ENCODE peak calls at places on chromosomes 12 and 14, in eight cellular contexts. F is coronary artery; E is dorsolateral prefrontal cortex; J is cardiac fibroblast; O is Calu3; W is body of pancreas; R is CD8-positive, alpha-beta T cell; U is activated CD8-positive, alpha-beta T cell treated with anti-CD3 and anti-CD28 coated beads for 36 hours. I is an unnamed sample.

GRCh38 chr14:78921856-78922255 is 751.7 kb downstream of the NRXN3 start:
- DNase-seq in R (no peak), W (no peak), J (peak; percentile 33), E (no peak), F (no peak), U (no peak), O (no peak), I (no peak)

GRCh38 chr14:23009939-23010718 is at the start of gene C14orf93:
- DNase-seq in W (peak; percentile 90), O (peak; percentile 87), U (peak; percentile 89), F (peak; percentile 85), J (peak; percentile 72), E (peak; percentile 59), R (peak; percentile 85), I (peak; percentile 92)

GRCh38 chr14:23177181-23177580 is 6.3 kb downstream of the SLC7A8 start:
- DNase-seq in E (no peak), J (no peak), F (no peak), R (no peak), W (peak; percentile 63), U (no peak), O (no peak), I (no peak)

GRCh38 chr12:52615208-52615868 is 3.0 kb downstream of the KRT73 start:
- DNase-seq in W (no peak), F (no peak), J (no peak), U (peak; percentile 54), R (peak; percentile 61), E (no peak), O (no peak), I (no peak)

GRCh38 chr12:92628476-92628875 is 74.3 kb upstream of the PLEKHG7 start:
- DNase-seq in U (no peak), J (no peak), R (no peak), E (no peak), W (no peak), O (no peak), F (no peak), I (no peak)

GRCh38 chr12:82412246-82412645 is 53.9 kb downstream of the METTL25 start:
- DNase-seq in F (no peak), J (no peak), W (no peak), U (no peak), E (no peak), R (no peak), O (peak; percentile 41), I (no peak)

GRCh38 chr12:15186593-15186992 is 34.6 kb downstream of the RERG start:
- DNase-seq in O (no peak), F (no peak), W (no peak), J (no peak), U (no peak), E (no peak), R (no peak), I (no peak)

GRCh38 chr14:72618424-72618823 is 275.5 kb downstream of the DPF3 start:
- DNase-seq in U (no peak), O (no peak), R (peak; percentile 27), J (no peak), E (no peak), F (peak; percentile 56), W (no peak), I (no peak)

GRCh38 chr12:16112626-16113560 is 164.6 kb downstream of the SLC15A5 start:
- DNase-seq in O (no peak), U (no peak), F (no peak), E (no peak), J (peak; percentile 13), W (no peak), R (no peak), I (no peak)

GRCh38 chr14:54489731-54490447 is 1.1 kb upstream of the GMFB start:
- DNase-seq in O (no peak), R (no peak), U (no peak), W (no peak), J (no peak), E (no peak), F (no peak), I (no peak)

GRCh38 chr12:98719515-98720504 is 74.7 kb downstream of the APAF1 start:
- DNase-seq in F (no peak), W (no peak), R (no peak), O (no peak), U (no peak), J (no peak), E (no peak), I (peak; percentile 30)

GRCh38 chr14:72880164-72880563 is 13.7 kb downstream of the DPF3 start:
- DNase-seq in F (no peak), E (no peak), R (no peak), J (no peak), W (no peak), U (no peak), O (no peak), I (no peak)

GRCh38 chr12:67048371-67048770 is 220.8 kb upstream of the CAND1 start:
- DNase-seq in W (no peak), U (no peak), O (no peak), R (no peak), F (no peak), J (no peak), E (no peak), I (no peak)

GRCh38 chr14:59688224-59689170 is 111.9 kb upstream of the CCDC175 start:
- DNase-seq in J (peak; percentile 66), R (no peak), F (no peak), U (peak; percentile 63), O (peak; percentile 53), E (no peak), W (peak; percentile 31), I (peak; percentile 34)

GRCh38 chr12:7907009-7907408 is 29.0 kb downstream of the SLC2A3 start:
- DNase-seq in O (peak; percentile 78), W (peak; percentile 87), J (peak; percentile 44), U (peak; percentile 64), R (no peak), E (no peak), F (no peak), I (peak; percentile 21)

GRCh38 chr12:76346798-76347420 is 1.3 kb downstream of the BBS10 start:
- DNase-seq in R (no peak), W (no peak), F (no peak), E (no peak), O (peak; percentile 33), U (peak; percentile 26), J (peak; percentile 86), I (peak; percentile 32)
- TF ChIP-seq CTCF in R (no peak), W (no peak), F (no peak), E (peak; percentile 65), O (peak; percentile 23), U (peak; percentile 13), J (peak; percentile 32), I (peak; percentile 54)

DNA sequence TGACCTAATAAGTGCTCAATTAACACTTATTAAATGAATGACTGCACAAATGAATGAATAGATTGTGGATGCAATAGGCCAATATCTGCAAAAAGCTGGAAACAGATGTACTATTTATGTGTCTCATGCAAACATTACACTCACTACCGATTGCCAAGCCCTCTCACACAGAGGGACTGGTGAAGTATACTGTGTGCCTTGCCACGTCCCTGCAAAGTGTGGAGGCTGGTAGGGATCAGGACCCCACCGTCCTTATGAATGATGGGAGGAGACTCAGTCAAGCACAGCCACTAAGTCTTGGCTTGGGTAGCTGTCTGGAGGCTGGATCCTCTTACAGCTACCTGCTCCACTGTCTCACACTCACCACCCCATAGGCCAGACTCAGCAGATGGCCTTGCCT is 3.9 kb upstream of the TUNAR start:
- DNase-seq in J (no peak), E (no peak), O (no peak), F (no peak), U (no peak), R (no peak), W (no peak), I (no peak)
- TF ChIP-seq CTCF in J (no peak), E (no peak), O (no peak), F (no peak), U (no peak), R (no peak), W (no peak), I (no peak)

GRCh38 chr14:64040044-64040443 is 187.2 kb downstream of the SYNE2 start:
- DNase-seq in O (no peak), W (no peak), E (no peak), R (no peak), U (no peak), J (no peak), F (no peak), I (no peak)
- TF ChIP-seq CTCF in O (no peak), W (no peak), E (peak; percentile 35), R (no peak), U (no peak), J (peak; percentile 29), F (no peak), I (no peak)

GRCh38 chr14:104731249-104731924 is 7.4 kb downstream of the ADSS1 start:
- DNase-seq in J (no peak), U (peak; percentile 30), F (no peak), R (no peak), W (no peak), O (peak; percentile 55), E (no peak), I (no peak)
- TF ChIP-seq CTCF in J (peak; percentile 37), U (no peak), F (no peak), R (no peak), W (no peak), O (peak; percentile 39), E (no peak), I (peak; percentile 18)

GRCh38 chr14:103509864-103510263 is 12.8 kb downstream of the CKB start:
- DNase-seq in R (no peak), F (no peak), O (no peak), J (no peak), W (no peak), U (no peak), E (no peak), I (no peak)

GRCh38 chr14:103511022-103511693 is 11.5 kb downstream of the CKB start:
- DNase-seq in J (no peak), W (no peak), U (no peak), R (no peak), E (no peak), O (no peak), F (no peak), I (no peak)

GRCh38 chr14:103510311-103511021 is 12.2 kb downstream of the CKB start:
- DNase-seq in J (no peak), W (no peak), O (no peak), U (no peak), E (no peak), R (no peak), F (no peak), I (peak; percentile 8)

GRCh38 chr14:103514596-103515421 is 7.8 kb downstream of the CKB start:
- DNase-seq in J (no peak), U (no peak), O (no peak), W (no peak), E (no peak), F (no peak), R (no peak), I (no peak)

GRCh38 chr14:103512701-103513611 is 9.7 kb downstream of the CKB start:
- DNase-seq in W (peak; percentile 60), R (no peak), J (peak; percentile 64), U (no peak), O (no peak), E (no peak), F (peak; percentile 89), I (no peak)
- TF ChIP-seq CTCF in W (no peak), R (no peak), J (no peak), U (no peak), O (no peak), E (no peak), F (no peak), I (no peak)

GRCh38 chr12:1662761-1663439 is 28.0 kb upstream of the ADIPOR2 start:
- DNase-seq in U (peak; percentile 28), F (no peak), O (peak; percentile 85), W (peak; percentile 87), E (no peak), R (no peak), J (peak; percentile 45), I (peak; percentile 45)
- TF ChIP-seq CTCF in U (no peak), F (no peak), O (peak; percentile 58), W (peak; percentile 25), E (no peak), R (no peak), J (peak; percentile 33), I (peak; percentile 58)

GRCh38 chr14:88868558-88869159 is 44.2 kb downstream of the TTC8 start:
- DNase-seq in J (peak; percentile 33), W (no peak), F (no peak), U (no peak), R (no peak), O (no peak), E (no peak), I (peak; percentile 6)
- TF ChIP-seq CTCF in J (peak; percentile 21), W (peak; percentile 13), F (peak; percentile 24), U (peak; percentile 29), R (peak; percentile 15), O (no peak), E (peak; percentile 27), I (peak; percentile 35)

I was measured in GM10248.